ENCODE peak calls at places on chromosome 20, in four cellular contexts. One of them, this sample, is unnamed.
A peak's percentile ranks its signal among the peaks of the same experiment; 100 is the strongest.

GRCh38 chr20:33554914-33555420 is 65.1 kb downstream of the CBFA2T2 start:
- DNase-seq in esophagus squamous epithelium: no peak
- DNase-seq in Panc1: peak; percentile 69
- DNase-seq in lower leg skin: no peak
- DNase-seq in this sample: peak; percentile 87

GRCh38 chr20:46004813-46005505 is 3.7 kb upstream of the MMP9 start:
- DNase-seq in esophagus squamous epithelium: no peak
- DNase-seq in Panc1: no peak
- DNase-seq in lower leg skin: no peak
- DNase-seq in this sample: no peak

GRCh38 chr20:18637296-18637695 is 49.4 kb downstream of the DTD1 start:
- DNase-seq in esophagus squamous epithelium: no peak
- DNase-seq in Panc1: no peak
- DNase-seq in lower leg skin: no peak
- DNase-seq in this sample: no peak

GRCh38 chr20:8693709-8694108 is 375.2 kb upstream of the PLCB4 start:
- DNase-seq in esophagus squamous epithelium: no peak
- DNase-seq in Panc1: no peak
- DNase-seq in lower leg skin: no peak
- DNase-seq in this sample: peak; percentile 15

GRCh38 chr20:12965212-12965879 is 43.4 kb upstream of the SPTLC3 start:
- DNase-seq in esophagus squamous epithelium: no peak
- DNase-seq in Panc1: no peak
- DNase-seq in lower leg skin: no peak
- DNase-seq in this sample: no peak

GRCh38 chr20:50395258-50395729 is 114.9 kb upstream of the PTPN1 start:
- DNase-seq in esophagus squamous epithelium: no peak
- DNase-seq in Panc1: no peak
- DNase-seq in lower leg skin: peak; percentile 80
- DNase-seq in this sample: no peak

GRCh38 chr20:9068232-9068781 is 580 bp upstream of the PLCB4 start:
- DNase-seq in esophagus squamous epithelium: no peak
- DNase-seq in Panc1: no peak
- DNase-seq in lower leg skin: no peak
- DNase-seq in this sample: no peak

GRCh38 chr20:18166939-18167338 is 29.3 kb downstream of the KAT14 start:
- DNase-seq in esophagus squamous epithelium: no peak
- DNase-seq in Panc1: no peak
- DNase-seq in lower leg skin: no peak
- DNase-seq in this sample: no peak

GRCh38 chr20:956330-956951 is 40.3 kb upstream of the ANGPT4 start:
- DNase-seq in esophagus squamous epithelium: peak; percentile 3
- DNase-seq in Panc1: peak; percentile 72
- DNase-seq in lower leg skin: peak; percentile 46
- DNase-seq in this sample: no peak

GRCh38 chr20:32891926-32892660 is 33.4 kb downstream of the EFCAB8 start:
- DNase-seq in esophagus squamous epithelium: no peak
- DNase-seq in Panc1: no peak
- DNase-seq in lower leg skin: no peak
- DNase-seq in this sample: no peak

GRCh38 chr20:45921618-45922189 is 9.7 kb upstream of the PLTP start:
- DNase-seq in esophagus squamous epithelium: no peak
- DNase-seq in Panc1: no peak
- DNase-seq in lower leg skin: no peak
- DNase-seq in this sample: no peak

GRCh38 chr20:14288341-14289330 is 48.8 kb downstream of the FLRT3 start:
- DNase-seq in esophagus squamous epithelium: no peak
- DNase-seq in Panc1: peak; percentile 54
- DNase-seq in lower leg skin: no peak
- DNase-seq in this sample: peak; percentile 65

GRCh38 chr20:50415516-50416268 is 94.5 kb upstream of the PTPN1 start:
- DNase-seq in esophagus squamous epithelium: peak; percentile 41
- DNase-seq in Panc1: no peak
- DNase-seq in lower leg skin: peak; percentile 95
- DNase-seq in this sample: no peak

GRCh38 chr20:25632940-25633790 is 9.4 kb upstream of the NANP start:
- DNase-seq in esophagus squamous epithelium: no peak
- DNase-seq in Panc1: no peak
- DNase-seq in lower leg skin: no peak
- DNase-seq in this sample: no peak

GRCh38 chr20:50921783-50922501 is 9.3 kb downstream of the ADNP start:
- DNase-seq in esophagus squamous epithelium: no peak
- DNase-seq in Panc1: no peak
- DNase-seq in lower leg skin: no peak
- DNase-seq in this sample: no peak

GRCh38 chr20:1822564-1823420 is 72.4 kb upstream of the SIRPA start:
- DNase-seq in esophagus squamous epithelium: no peak
- DNase-seq in Panc1: no peak
- DNase-seq in lower leg skin: no peak
- DNase-seq in this sample: no peak

GRCh38 chr20:46289416-46289815 is 18.9 kb downstream of the CDH22 start:
- DNase-seq in esophagus squamous epithelium: no peak
- DNase-seq in Panc1: no peak
- DNase-seq in lower leg skin: no peak
- DNase-seq in this sample: no peak

GRCh38 chr20:62364911-62365736 is 2.0 kb downstream of the LAMA5 start:
- DNase-seq in esophagus squamous epithelium: no peak
- DNase-seq in Panc1: no peak
- DNase-seq in lower leg skin: no peak
- DNase-seq in this sample: no peak

GRCh38 chr20:2379511-2380229 is 1.0 kb upstream of the TGM6 start:
- DNase-seq in esophagus squamous epithelium: no peak
- DNase-seq in Panc1: no peak
- DNase-seq in lower leg skin: no peak
- DNase-seq in this sample: no peak

GRCh38 chr20:2123720-2124119 is 22.1 kb downstream of the STK35 start:
- DNase-seq in esophagus squamous epithelium: no peak
- DNase-seq in Panc1: no peak
- DNase-seq in lower leg skin: no peak
- DNase-seq in this sample: no peak

GRCh38 chr20:6836821-6837374 is 69.4 kb downstream of the BMP2 start:
- DNase-seq in esophagus squamous epithelium: no peak
- DNase-seq in Panc1: no peak
- DNase-seq in lower leg skin: no peak
- DNase-seq in this sample: no peak

GRCh38 chr20:44725852-44726251 is 10.7 kb downstream of the CCN5 start:
- DNase-seq in esophagus squamous epithelium: no peak
- DNase-seq in Panc1: no peak
- DNase-seq in lower leg skin: no peak
- DNase-seq in this sample: no peak

GRCh38 chr20:44723798-44724362 is 8.7 kb downstream of the CCN5 start:
- DNase-seq in esophagus squamous epithelium: no peak
- DNase-seq in Panc1: no peak
- DNase-seq in lower leg skin: no peak
- DNase-seq in this sample: no peak

GRCh38 chr20:44728835-44729342 is 13.7 kb downstream of the CCN5 start:
- DNase-seq in esophagus squamous epithelium: no peak
- DNase-seq in Panc1: peak; percentile 98
- DNase-seq in lower leg skin: no peak
- DNase-seq in this sample: peak; percentile 85

GRCh38 chr20:44724423-44725091 is 9.4 kb downstream of the CCN5 start:
- DNase-seq in esophagus squamous epithelium: no peak
- DNase-seq in Panc1: no peak
- DNase-seq in lower leg skin: no peak
- DNase-seq in this sample: no peak

GRCh38 chr20:44727039-44727438 is 11.9 kb downstream of the CCN5 start:
- DNase-seq in esophagus squamous epithelium: no peak
- DNase-seq in Panc1: no peak
- DNase-seq in lower leg skin: no peak
- DNase-seq in this sample: no peak
- TF ChIP-seq CTCF in esophagus squamous epithelium: no peak
- TF ChIP-seq CTCF in Panc1: no peak
- TF ChIP-seq CTCF in lower leg skin: no peak
- TF ChIP-seq CTCF in this sample: no peak

GRCh38 chr20:56630086-56630493 is 984 bp downstream of the TFAP2C start:
- DNase-seq in esophagus squamous epithelium: no peak
- DNase-seq in Panc1: no peak
- DNase-seq in lower leg skin: peak; percentile 72
- DNase-seq in this sample: no peak
- H3K4me3 ChIP-seq in esophagus squamous epithelium: peak overlapping the region; percentile 74
- H3K4me3 ChIP-seq in Panc1: peak overlapping the region; percentile 68
- H3K4me3 ChIP-seq in lower leg skin: peak overlapping the region; percentile 73
- H3K4me3 ChIP-seq in this sample: peak overlapping the region; percentile 50

DNA sequence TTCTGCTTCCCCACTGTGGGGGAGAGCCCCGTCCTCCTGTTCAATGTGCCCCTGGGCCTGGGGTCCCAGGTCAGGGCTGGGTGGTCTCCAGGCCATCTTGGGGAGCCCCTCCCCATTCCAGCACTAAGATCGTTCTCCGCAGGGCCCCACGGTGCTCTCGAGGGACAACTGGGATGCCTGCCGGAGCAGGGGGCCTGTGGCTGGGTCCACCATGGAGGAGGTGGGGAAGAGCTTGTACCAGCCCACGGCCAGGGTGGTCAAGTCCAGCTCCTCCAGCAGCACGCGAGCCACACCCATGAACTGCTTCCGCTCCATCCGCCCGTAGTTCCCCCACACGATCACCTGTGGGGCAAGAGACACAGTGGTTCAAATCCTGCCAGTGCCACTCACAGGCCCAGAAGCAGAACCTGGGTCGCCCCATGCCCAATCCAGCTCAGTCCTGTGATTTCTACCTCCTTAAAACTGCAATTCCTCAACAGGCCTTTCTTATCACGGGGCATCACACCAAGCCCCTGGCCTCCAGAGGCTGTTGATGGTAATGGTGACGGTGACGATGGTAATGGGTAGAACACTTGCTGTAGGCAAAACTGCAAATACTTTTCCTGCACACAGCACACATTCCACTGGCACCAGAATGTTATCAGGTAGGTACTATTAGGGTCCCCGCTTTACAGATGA is 10.5 kb downstream of the KCNK15 start:
- DNase-seq in esophagus squamous epithelium: no peak
- DNase-seq in Panc1: no peak
- DNase-seq in lower leg skin: no peak
- DNase-seq in this sample: no peak
- TF ChIP-seq CTCF in esophagus squamous epithelium: no peak
- TF ChIP-seq CTCF in Panc1: no peak
- TF ChIP-seq CTCF in lower leg skin: no peak
- TF ChIP-seq CTCF in this sample: no peak

DNA sequence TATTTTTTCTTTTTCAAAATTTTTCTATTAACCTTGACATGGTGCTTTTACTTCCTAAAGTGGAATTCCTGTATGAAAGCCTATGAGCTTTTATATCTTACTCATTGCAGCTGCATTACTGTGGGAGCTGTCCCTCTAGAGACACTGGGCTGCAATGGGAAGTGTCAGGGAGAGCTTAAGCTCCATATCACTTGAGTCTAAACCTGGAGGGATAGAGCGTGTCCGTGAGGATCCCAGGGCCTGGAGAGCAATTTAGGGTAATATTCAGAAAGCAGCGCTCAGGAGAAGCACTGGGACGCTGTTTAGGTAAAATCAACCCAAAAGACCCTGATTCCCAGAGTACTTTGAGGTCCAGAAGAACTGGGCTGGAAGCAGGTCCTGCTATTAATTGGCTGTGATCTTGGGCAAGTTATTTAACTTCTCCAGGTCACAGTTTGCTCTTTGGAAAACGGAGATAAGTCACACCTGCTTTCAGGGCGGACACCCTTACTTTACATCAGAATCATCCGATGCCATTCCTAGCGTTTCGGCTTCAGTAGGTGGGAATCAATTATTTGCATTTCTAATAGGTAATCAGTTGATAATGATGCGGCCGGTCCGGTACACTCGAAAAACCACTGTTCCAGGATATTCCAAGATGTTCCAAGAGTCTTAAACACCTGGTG is 628 bp upstream of the ERGIC3 start:
- DNase-seq in esophagus squamous epithelium: no peak
- DNase-seq in Panc1: no peak
- DNase-seq in lower leg skin: no peak
- DNase-seq in this sample: no peak
- H3K4me3 ChIP-seq in esophagus squamous epithelium: peak overlapping the region; percentile 80
- H3K4me3 ChIP-seq in Panc1: peak overlapping the region; percentile 77
- H3K4me3 ChIP-seq in lower leg skin: peak overlapping the region; percentile 79
- H3K4me3 ChIP-seq in this sample: peak overlapping the region; percentile 96

DNA sequence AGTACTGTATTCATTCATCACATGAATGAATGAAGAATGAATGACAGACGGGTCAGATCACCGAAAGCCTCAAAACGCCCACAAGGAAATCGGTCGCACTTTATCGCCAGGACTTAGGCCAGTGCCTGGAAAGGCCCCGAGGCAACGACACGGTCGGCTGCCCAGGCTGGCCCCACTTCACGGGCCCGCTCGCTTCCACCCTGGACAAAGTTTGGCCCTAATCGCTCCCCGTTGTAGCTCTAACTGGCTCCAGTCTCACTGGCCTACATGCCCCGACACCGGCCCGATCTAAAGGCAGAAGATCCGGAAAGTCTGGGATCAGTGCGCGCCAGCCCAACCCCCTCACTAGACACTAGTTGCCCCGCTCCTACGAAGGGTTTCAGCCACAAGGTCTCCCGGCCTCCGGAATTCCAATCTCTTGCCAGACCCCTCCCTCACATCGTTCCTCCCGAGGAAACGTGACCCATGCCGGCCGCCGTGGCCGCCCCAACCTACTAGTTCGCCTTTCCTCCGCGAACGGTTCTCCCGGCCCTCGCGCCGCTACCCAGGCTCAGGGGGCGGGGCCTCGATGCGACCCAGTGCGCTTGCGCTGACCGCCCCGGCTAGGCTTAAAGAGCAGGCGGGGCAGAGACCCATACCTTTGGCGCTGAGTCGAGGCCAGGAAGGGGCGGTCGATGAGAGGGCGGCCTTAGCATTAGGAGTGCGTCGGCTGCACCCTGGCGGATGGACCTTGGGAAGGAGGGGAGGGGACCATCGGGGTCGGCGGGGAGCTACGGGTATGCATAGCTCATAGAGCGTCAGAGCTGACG is at the start of the genes GSS and MYH7B:
- DNase-seq in esophagus squamous epithelium: peak; percentile 67
- DNase-seq in Panc1: peak; percentile 73
- DNase-seq in lower leg skin: peak; percentile 95
- DNase-seq in this sample: no peak
- TF ChIP-seq CTCF in esophagus squamous epithelium: no peak
- TF ChIP-seq CTCF in Panc1: peak; percentile 70
- TF ChIP-seq CTCF in lower leg skin: no peak
- TF ChIP-seq CTCF in this sample: peak; percentile 57

DNA sequence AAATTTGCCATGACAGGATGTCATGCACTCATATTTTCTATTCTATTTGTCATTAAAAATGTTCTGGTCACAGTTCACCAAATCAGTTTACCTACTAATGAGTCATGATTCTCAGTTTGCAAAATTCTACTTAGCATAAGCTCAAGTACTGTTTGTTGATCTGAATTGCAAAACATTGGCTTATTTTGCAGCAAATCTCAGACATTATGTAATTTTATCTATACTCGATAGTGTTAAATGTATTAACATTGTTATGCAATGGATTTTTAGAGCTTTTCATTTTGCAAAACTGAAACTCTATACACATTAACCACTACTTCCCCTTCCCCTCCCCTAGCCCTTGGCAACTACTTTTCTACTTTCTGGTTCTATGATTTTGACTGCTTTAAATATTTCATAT is 213.8 kb upstream of the ZFP64 start:
- DNase-seq in esophagus squamous epithelium: no peak
- DNase-seq in Panc1: no peak
- DNase-seq in lower leg skin: no peak
- DNase-seq in this sample: peak; percentile 26
- H3K4me3 ChIP-seq in esophagus squamous epithelium: no peak overlapping the region
- H3K4me3 ChIP-seq in Panc1: no peak overlapping the region
- H3K4me3 ChIP-seq in lower leg skin: no peak overlapping the region
- H3K4me3 ChIP-seq in this sample: no peak overlapping the region

This sample was measured in epithelial cell of proximal tubule.